ENCODE peak calls at places on chromosomes 3 and 15, in four cellular contexts. X is HepG2, N is K562, Y is H1. K is an unnamed sample.

GRCh38 chr3:122392868-122393844 is 9.2 kb downstream of the FAM162A start:
- DNase-seq in X (peak), Y (no peak), N (peak), K (no peak)

GRCh38 chr3:37932505-37932904 is 58.1 kb upstream of the VILL start:
- DNase-seq in N (no peak), X (no peak), Y (no peak), K (no peak)

GRCh38 chr3:195895900-195896360 is 12.4 kb downstream of the TNK2 start:
- DNase-seq in N (peak), X (no peak), Y (no peak), K (peak)

GRCh38 chr3:101719604-101720185 is 4.7 kb upstream of the CEP97 start:
- DNase-seq in X (no peak), Y (no peak), N (no peak), K (no peak)

GRCh38 chr3:115418583-115418982 is 204.7 kb upstream of the GAP43 start:
- DNase-seq in Y (no peak), N (no peak), X (no peak), K (no peak)

GRCh38 chr3:105829879-105830622 is 38.8 kb downstream of the CBLB start:
- DNase-seq in X (no peak), N (no peak), Y (no peak), K (no peak)

GRCh38 chr15:60544581-60545115 is 65.7 kb upstream of the ICE2 start:
- DNase-seq in Y (no peak), X (no peak), N (no peak), K (no peak)

GRCh38 chr15:77759896-77760592 is 127.3 kb upstream of the LINGO1 start:
- DNase-seq in X (no peak), Y (no peak), N (no peak), K (no peak)

GRCh38 chr3:16789344-16790100 is 95.2 kb upstream of the PLCL2 start:
- DNase-seq in N (no peak), X (no peak), Y (no peak), K (no peak)

GRCh38 chr3:127037971-127038446 is 55.1 kb downstream of the PLXNA1 start:
- DNase-seq in Y (no peak), N (no peak), X (no peak), K (no peak)

GRCh38 chr15:91017716-91018115 is 4.7 kb downstream of the VPS33B start:
- DNase-seq in X (no peak), N (peak), Y (no peak), K (no peak)

GRCh38 chr3:140225996-140226395 is 291.0 kb downstream of the CLSTN2 start:
- DNase-seq in N (no peak), Y (no peak), X (no peak), K (no peak)

GRCh38 chr3:24341668-24342067 is 153.0 kb downstream of the THRB start:
- DNase-seq in Y (no peak), X (no peak), N (peak), K (no peak)

GRCh38 chr15:60096157-60096556 is 92.0 kb downstream of the FOXB1 start:
- DNase-seq in X (no peak), N (no peak), Y (no peak), K (no peak)

GRCh38 chr15:98451268-98451667 is 197.1 kb upstream of the IGF1R start:
- DNase-seq in X (no peak), N (no peak), Y (no peak), K (no peak)

GRCh38 chr3:54206874-54207273 is 84.5 kb downstream of the CACNA2D3 start:
- DNase-seq in N (no peak), X (no peak), Y (no peak), K (no peak)

GRCh38 chr3:124599147-124599765 is 131.0 kb upstream of the UMPS start:
- DNase-seq in N (no peak), Y (no peak), X (no peak), K (no peak)

GRCh38 chr15:82999905-83000671 is 11.4 kb downstream of the C15orf40 start:
- DNase-seq in N (peak), X (peak), Y (no peak), K (peak)

GRCh38 chr3:156548041-156548687 is 6.8 kb downstream of the SSR3 start:
- DNase-seq in Y (no peak), N (no peak), X (no peak), K (no peak)

GRCh38 chr3:175358935-175359334 is 499.8 kb downstream of the NAALADL2 start:
- DNase-seq in N (no peak), Y (no peak), X (no peak), K (no peak)

GRCh38 chr15:40957581-40958051 is 4.3 kb downstream of the CHAC1 start:
- DNase-seq in Y (no peak), N (no peak), X (no peak), K (no peak)

GRCh38 chr3:46143951-46144473 is 64.1 kb downstream of the CCR1 start:
- DNase-seq in Y (no peak), X (no peak), N (no peak), K (no peak)

GRCh38 chr3:67947808-67948508 is 293.5 kb upstream of the SUCLG2 start:
- DNase-seq in X (peak), Y (peak), N (no peak), K (peak)

GRCh38 chr3:41522620-41523019 is 323.3 kb downstream of the CTNNB1 start:
- DNase-seq in N (no peak), X (no peak), Y (no peak), K (no peak)

GRCh38 chr15:89115547-89115946 is 27.3 kb downstream of the ABHD2 start:
- DNase-seq in Y (no peak), N (no peak), X (no peak), K (peak)

GRCh38 chr15:25787381-25787780 is 75.7 kb downstream of the ATP10A start:
- DNase-seq in X (no peak), Y (no peak), N (no peak), K (no peak)

GRCh38 chr3:22373182-22373581 is 622.2 kb upstream of the ZNF385D start:
- DNase-seq in X (no peak), N (no peak), Y (no peak), K (no peak)

GRCh38 chr3:8764528-8764927 is 4.9 kb downstream of the OXTR start:
- DNase-seq in X (no peak), N (no peak), Y (no peak), K (no peak)

GRCh38 chr3:16173696-16174355 is 654 bp upstream of the GALNT15 start:
- DNase-seq in X (no peak), Y (no peak), N (no peak), K (no peak)

GRCh38 chr15:44492672-44493071 is 44.3 kb upstream of the EIF3J start:
- DNase-seq in N (no peak), X (no peak), Y (no peak), K (no peak)

GRCh38 chr15:78906310-78906608 is 33.6 kb downstream of the MORF4L1 start:
- DNase-seq in N (no peak), X (peak), Y (no peak), K (no peak)

GRCh38 chr15:45714501-45715488 is 80.0 kb downstream of the SQOR start:
- DNase-seq in X (peak), Y (peak), N (peak), K (peak)

GRCh38 chr15:91867581-91868026 is 14.1 kb downstream of the SLCO3A1 start:
- DNase-seq in X (no peak), Y (no peak), N (no peak), K (peak)

GRCh38 chr3:27244374-27244773 is 124.8 kb downstream of the NEK10 start:
- DNase-seq in X (no peak), Y (no peak), N (no peak), K (no peak)

GRCh38 chr3:43732747-43733425 is 42.1 kb downstream of the ABHD5 start:
- DNase-seq in X (no peak), N (no peak), Y (no peak), K (no peak)

GRCh38 chr3:12399226-12399625 is 85.1 kb upstream of the TSEN2 start:
- DNase-seq in N (no peak), X (no peak), Y (no peak), K (no peak)

GRCh38 chr3:188807002-188807401 is 364.8 kb upstream of the TPRG1 start:
- DNase-seq in X (no peak), N (no peak), Y (no peak), K (no peak)
- TF ChIP-seq JUN in X (no peak), N (no peak), Y (no peak), K (no peak)

DNA sequence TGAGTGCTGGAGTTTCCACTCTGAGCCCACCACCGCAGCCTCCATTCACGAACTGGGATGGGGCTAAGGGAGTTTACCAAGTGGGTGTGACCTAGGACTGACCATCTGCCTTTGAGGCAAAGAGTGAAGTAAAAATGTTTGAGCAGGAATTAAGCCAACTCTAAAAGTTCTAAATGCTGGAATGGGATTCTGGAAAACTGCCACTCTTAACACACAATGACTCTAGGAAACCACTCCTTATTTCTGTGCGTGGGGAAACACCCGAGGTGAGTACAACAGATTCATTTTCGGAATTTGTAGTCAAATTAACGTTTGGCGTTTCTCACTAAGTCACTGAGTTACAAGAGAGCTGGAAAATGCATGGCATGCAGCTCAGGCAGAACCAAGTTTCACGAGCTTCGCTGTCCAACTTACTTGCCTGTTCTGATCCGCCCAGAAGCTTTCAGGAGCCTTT is 31.6 kb downstream of the ISL2 start:
- DNase-seq in N (no peak), Y (no peak), X (no peak), K (no peak)
- TF ChIP-seq CREB1 in N (no peak), Y (no peak), X (no peak), K (no peak)

GRCh38 chr15:79978694-79979519 is 7.9 kb upstream of the BCL2A1 start:
- DNase-seq in N (no peak), Y (no peak), X (peak), K (no peak)
- TF ChIP-seq JUN in N (no peak), Y (no peak), X (no peak), K (no peak)

GRCh38 chr3:185715091-185715490 is 109.8 kb downstream of the IGF2BP2 start:
- DNase-seq in N (no peak), X (no peak), Y (peak), K (peak)

GRCh38 chr3:185718736-185719456 is 105.9 kb downstream of the IGF2BP2 start:
- DNase-seq in Y (no peak), X (no peak), N (no peak), K (no peak)

GRCh38 chr3:185717121-185717520 is 107.7 kb downstream of the IGF2BP2 start:
- DNase-seq in X (no peak), N (no peak), Y (no peak), K (no peak)

GRCh38 chr3:185717627-185718330 is 107.1 kb downstream of the IGF2BP2 start:
- DNase-seq in X (peak), Y (no peak), N (no peak), K (no peak)

GRCh38 chr3:185716436-185717090 is 108.3 kb downstream of the IGF2BP2 start:
- DNase-seq in N (no peak), X (no peak), Y (no peak), K (no peak)
- TF ChIP-seq CREB1 in N (no peak), X (no peak), Y (no peak), K (no peak)